ENCODE peak calls at places on chromosome 6, in seven cellular contexts. Z, K, Q, S, J, T and M are unnamed samples.

GRCh38 chr6:15994814-15995459 is 133.9 kb upstream of the MYLIP start:
- DNase-seq in Z (no peak), K (no peak), Q (peak; percentile 45), S (no peak), J (no peak), T (no peak), M (no peak)

GRCh38 chr6:117481278-117481925 is 1.1 kb upstream of the DCBLD1 start:
- DNase-seq in Z (no peak), K (peak; percentile 62), Q (no peak), S (peak; percentile 6), J (no peak), T (no peak), M (no peak)

GRCh38 chr6:150334790-150335783 is 33.7 kb upstream of the IYD start:
- DNase-seq in Z (peak; percentile 72), K (no peak), Q (peak; percentile 47), S (peak; percentile 62), J (peak; percentile 53), T (peak; percentile 9), M (no peak)

GRCh38 chr6:107179004-107179403 is 63.7 kb upstream of the BEND3 start:
- DNase-seq in Z (peak; percentile 24), K (no peak), Q (no peak), S (no peak), J (no peak), T (no peak), M (no peak)

GRCh38 chr6:42007753-42008528 is 42.4 kb upstream of the TAF8 start:
- DNase-seq in Z (no peak), K (no peak), Q (peak; percentile 60), S (no peak), J (no peak), T (no peak), M (no peak)

GRCh38 chr6:92114797-92115196 is 1304.6 kb downstream of the EPHA7 start:
- DNase-seq in Z (no peak), K (no peak), Q (no peak), S (no peak), J (no peak), T (no peak), M (no peak)

GRCh38 chr6:33547499-33547898 is 32.6 kb downstream of the BAK1 start:
- DNase-seq in Z (no peak), K (no peak), Q (no peak), S (peak; percentile 3), J (no peak), T (no peak), M (no peak)

GRCh38 chr6:26025047-26025893 is 62.0 kb upstream of the HFE start:
- DNase-seq in Z (peak; percentile 77), K (peak; percentile 73), Q (peak; percentile 42), S (peak; percentile 34), J (peak; percentile 27), T (peak; percentile 30), M (no peak)

GRCh38 chr6:143149771-143150170 is 89.1 kb downstream of the AIG1 start:
- DNase-seq in Z (no peak), K (no peak), Q (no peak), S (no peak), J (no peak), T (no peak), M (no peak)

GRCh38 chr6:140082867-140083297 is 708.4 kb upstream of the CITED2 start:
- DNase-seq in Z (no peak), K (no peak), Q (peak; percentile 52), S (no peak), J (no peak), T (no peak), M (no peak)

GRCh38 chr6:47242483-47243386 is 67.0 kb downstream of the TNFRSF21 start:
- DNase-seq in Z (peak; percentile 82), K (peak; percentile 85), Q (peak; percentile 64), S (peak; percentile 88), J (peak; percentile 94), T (peak; percentile 93), M (peak; percentile 88)

GRCh38 chr6:4687656-4687988 is 88.6 kb upstream of the CDYL start:
- DNase-seq in Z (no peak), K (no peak), Q (no peak), S (no peak), J (no peak), T (no peak), M (no peak)

GRCh38 chr6:150492941-150493340 is 106.7 kb upstream of the PLEKHG1 start:
- DNase-seq in Z (peak; percentile 13), K (no peak), Q (no peak), S (no peak), J (no peak), T (no peak), M (peak; percentile 88)

GRCh38 chr6:46437671-46438221 is 53.5 kb downstream of the RCAN2 start:
- DNase-seq in Z (no peak), K (no peak), Q (no peak), S (peak; percentile 63), J (no peak), T (no peak), M (no peak)

GRCh38 chr6:89950879-89951391 is 56.7 kb downstream of the GJA10 start:
- DNase-seq in Z (no peak), K (no peak), Q (no peak), S (no peak), J (no peak), T (no peak), M (peak; percentile 93)

GRCh38 chr6:104633125-104633524 is 226.6 kb downstream of the HACE1 start:
- DNase-seq in Z (no peak), K (no peak), Q (no peak), S (no peak), J (no peak), T (no peak), M (no peak)

GRCh38 chr6:111727041-111727440 is 121.4 kb upstream of the TRAF3IP2 start:
- DNase-seq in Z (no peak), K (no peak), Q (no peak), S (no peak), J (no peak), T (no peak), M (no peak)

GRCh38 chr6:111724505-111724904 is 118.8 kb upstream of the TRAF3IP2 start:
- DNase-seq in Z (no peak), K (no peak), Q (no peak), S (no peak), J (no peak), T (peak; percentile 66), M (no peak)

GRCh38 chr6:111725446-111726112 is 119.9 kb upstream of the TRAF3IP2 start:
- DNase-seq in Z (no peak), K (peak; percentile 79), Q (no peak), S (no peak), J (no peak), T (no peak), M (no peak)

GRCh38 chr6:111730835-111731234 is 125.2 kb upstream of the TRAF3IP2 start:
- DNase-seq in Z (no peak), K (no peak), Q (peak; percentile 23), S (no peak), J (no peak), T (no peak), M (no peak)

GRCh38 chr6:111727798-111728197 is 122.1 kb upstream of the TRAF3IP2 start:
- DNase-seq in Z (peak; percentile 12), K (no peak), Q (no peak), S (no peak), J (no peak), T (no peak), M (no peak)
- TF ChIP-seq CTCF in Z (no peak), K (peak; percentile 23), Q (peak; percentile 36), S (peak; percentile 44), J (peak; percentile 16), T (peak; percentile 11), M (peak; percentile 8)

DNA sequence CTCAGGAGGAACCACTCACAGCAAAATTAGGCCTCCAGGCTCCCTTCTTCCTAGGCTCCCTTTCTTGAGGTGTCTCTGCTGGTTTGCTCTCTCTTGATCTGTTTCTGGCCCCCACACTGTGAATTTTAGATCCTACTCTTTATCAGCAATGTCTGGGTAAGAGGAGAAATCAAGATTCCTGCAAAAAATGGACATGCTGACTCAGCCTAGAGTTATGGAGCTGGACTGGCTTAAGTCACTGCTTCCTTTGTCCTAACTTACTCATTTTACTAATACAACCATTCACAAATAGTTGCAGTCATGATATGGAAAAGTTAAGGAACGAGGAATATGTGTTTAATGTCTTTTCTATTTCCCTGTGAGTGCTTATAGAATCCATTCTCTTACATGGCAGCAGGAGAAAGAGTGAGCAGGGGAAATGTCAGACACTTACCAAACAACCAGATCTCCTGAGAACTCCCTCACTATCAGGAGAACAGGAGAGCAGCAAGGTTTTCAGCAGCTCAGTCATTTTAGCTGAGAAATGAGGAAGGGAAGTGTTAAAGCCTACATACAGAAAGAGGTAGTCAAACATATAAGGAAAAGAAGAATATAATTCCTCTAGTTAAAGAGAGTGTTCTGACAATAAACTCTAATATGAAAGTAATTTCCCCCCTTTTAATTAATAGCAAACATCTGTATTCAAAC is 160.8 kb downstream of the PDE7B start:
- DNase-seq in Z (no peak), K (no peak), Q (no peak), S (peak; percentile 18), J (no peak), T (no peak), M (no peak)
- H3K27ac ChIP-seq in Z (peak overlapping the region; percentile 91), K (no peak overlapping the region), Q (no peak overlapping the region), S (peak overlapping the region; percentile 50), J (no peak overlapping the region), T (no peak overlapping the region), M (no peak overlapping the region)

GRCh38 chr6:99350573-99350972 is 1.1 kb upstream of the FAXC start:
- DNase-seq in Z (peak; percentile 6), K (no peak), Q (no peak), S (no peak), J (peak; percentile 50), T (no peak), M (no peak)

GRCh38 chr6:99347804-99348203 is 1.7 kb downstream of the FAXC start:
- DNase-seq in Z (no peak), K (no peak), Q (no peak), S (no peak), J (no peak), T (no peak), M (no peak)

GRCh38 chr6:99348823-99349619 is 453 bp downstream of the FAXC start:
- DNase-seq in Z (no peak), K (no peak), Q (no peak), S (peak; percentile 38), J (peak; percentile 18), T (no peak), M (no peak)

GRCh38 chr6:99348220-99348822 is 1.2 kb downstream of the FAXC start:
- DNase-seq in Z (no peak), K (no peak), Q (no peak), S (no peak), J (no peak), T (no peak), M (no peak)

GRCh38 chr6:99349620-99350141 is at the start of gene FAXC:
- DNase-seq in Z (peak; percentile 44), K (peak; percentile 67), Q (peak; percentile 30), S (peak; percentile 43), J (peak; percentile 75), T (peak; percentile 43), M (peak; percentile 70)
- TF ChIP-seq CTCF in Z (peak; percentile 31), K (peak; percentile 13), Q (no peak), S (no peak), J (peak; percentile 50), T (peak; percentile 32), M (peak; percentile 55)

DNA sequence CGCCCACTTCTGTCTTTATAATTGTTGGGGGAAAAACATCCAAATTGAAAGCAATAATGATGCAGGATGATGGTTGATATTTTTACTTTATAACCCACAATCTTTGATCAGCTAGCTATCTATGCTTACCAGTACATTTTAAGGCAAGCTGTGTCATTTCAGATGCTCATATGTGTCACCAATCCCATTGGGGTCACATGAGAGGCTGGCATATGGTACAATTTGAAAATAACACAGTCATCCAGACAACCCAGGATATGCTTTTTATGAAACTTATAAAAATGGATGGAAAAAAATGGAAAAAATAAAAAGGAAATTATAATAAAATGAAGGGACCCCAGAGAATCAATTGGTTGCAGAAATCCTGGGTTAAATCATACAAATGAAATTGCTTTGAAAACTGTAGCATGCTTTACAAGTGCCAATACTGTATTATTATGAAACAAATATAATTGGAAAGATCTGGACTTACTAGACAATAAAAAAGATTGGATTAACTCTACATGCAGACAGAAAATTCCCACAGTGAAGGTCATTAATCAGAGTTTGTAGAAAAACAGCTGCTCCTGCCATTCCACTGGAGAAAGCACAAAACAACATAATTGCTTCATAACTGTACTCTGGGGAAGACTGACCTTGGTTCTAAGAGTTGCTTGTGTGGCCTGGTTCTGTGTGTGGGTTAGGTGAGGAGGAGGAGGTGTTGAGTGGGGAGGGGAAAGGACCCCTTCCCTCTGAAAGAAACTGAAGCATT is 13.3 kb upstream of the PRIM2 start:
- DNase-seq in Z (no peak), K (no peak), Q (no peak), S (no peak), J (no peak), T (no peak), M (no peak)
- H3K27ac ChIP-seq in Z (no peak overlapping the region), K (peak overlapping the region; percentile 54), Q (peak overlapping the region; percentile 49), S (no peak overlapping the region), J (no peak overlapping the region), T (no peak overlapping the region), M (no peak overlapping the region)